ENCODE peak calls at places on chromosomes 1 and 21, in eight cellular contexts. B, R, F, L, A, Z, O and W are unnamed samples.

GRCh38 chr1:45833361-45833760 is 29.9 kb downstream of the MAST2 start:
- DNase-seq in L (no peak), B (no peak), F (no peak), O (no peak), A (no peak), R (no peak), Z (no peak), W (no peak)

GRCh38 chr1:67889940-67890567 is 56.8 kb upstream of the GNG12 start:
- DNase-seq in L (no peak), B (no peak), R (no peak), A (peak; percentile 50), O (peak; percentile 41), Z (no peak), F (peak; percentile 85), W (peak; percentile 92)

GRCh38 chr1:22587247-22587646 is 24.0 kb downstream of the EPHA8 start:
- DNase-seq in R (no peak), A (no peak), O (no peak), Z (no peak), F (no peak), B (no peak), L (no peak), W (no peak)

GRCh38 chr1:234430691-234431090 is 48.3 kb downstream of the TARBP1 start:
- DNase-seq in L (no peak), A (no peak), R (no peak), F (no peak), Z (no peak), B (no peak), O (no peak), W (no peak)

GRCh38 chr1:236469466-236469865 is 54.3 kb upstream of the LGALS8 start:
- DNase-seq in L (no peak), Z (no peak), B (no peak), R (no peak), O (no peak), F (no peak), A (no peak), W (no peak)

GRCh38 chr1:92951141-92951582 is 10.1 kb downstream of the DIPK1A start:
- DNase-seq in O (peak; percentile 17), Z (no peak), R (no peak), B (peak; percentile 94), A (peak; percentile 26), L (no peak), F (peak; percentile 57), W (peak; percentile 93)

GRCh38 chr1:1021010-1021845 is 1.3 kb downstream of the AGRN start:
- DNase-seq in F (peak; percentile 91), R (peak; percentile 41), A (no peak), O (peak; percentile 86), Z (peak; percentile 50), B (no peak), L (peak; percentile 75), W (peak; percentile 78)

GRCh38 chr21:37937668-37938067 is 21.4 kb upstream of the KCNJ6 start:
- DNase-seq in O (no peak), F (no peak), L (no peak), A (no peak), Z (no peak), B (no peak), R (no peak), W (no peak)

GRCh38 chr1:12454406-12455391 is 163.3 kb downstream of the DHRS3 start:
- DNase-seq in R (no peak), B (no peak), A (no peak), L (no peak), F (peak; percentile 57), O (no peak), Z (no peak), W (peak; percentile 59)

GRCh38 chr1:108889706-108890105 is 12.9 kb downstream of the GPSM2 start:
- DNase-seq in B (no peak), F (no peak), L (no peak), Z (no peak), O (no peak), A (no peak), R (no peak), W (no peak)

GRCh38 chr1:192066202-192066601 is 92.1 kb upstream of the RGS18 start:
- DNase-seq in L (no peak), O (no peak), F (no peak), Z (no peak), B (no peak), A (peak; percentile 0), R (no peak), W (no peak)

DNA sequence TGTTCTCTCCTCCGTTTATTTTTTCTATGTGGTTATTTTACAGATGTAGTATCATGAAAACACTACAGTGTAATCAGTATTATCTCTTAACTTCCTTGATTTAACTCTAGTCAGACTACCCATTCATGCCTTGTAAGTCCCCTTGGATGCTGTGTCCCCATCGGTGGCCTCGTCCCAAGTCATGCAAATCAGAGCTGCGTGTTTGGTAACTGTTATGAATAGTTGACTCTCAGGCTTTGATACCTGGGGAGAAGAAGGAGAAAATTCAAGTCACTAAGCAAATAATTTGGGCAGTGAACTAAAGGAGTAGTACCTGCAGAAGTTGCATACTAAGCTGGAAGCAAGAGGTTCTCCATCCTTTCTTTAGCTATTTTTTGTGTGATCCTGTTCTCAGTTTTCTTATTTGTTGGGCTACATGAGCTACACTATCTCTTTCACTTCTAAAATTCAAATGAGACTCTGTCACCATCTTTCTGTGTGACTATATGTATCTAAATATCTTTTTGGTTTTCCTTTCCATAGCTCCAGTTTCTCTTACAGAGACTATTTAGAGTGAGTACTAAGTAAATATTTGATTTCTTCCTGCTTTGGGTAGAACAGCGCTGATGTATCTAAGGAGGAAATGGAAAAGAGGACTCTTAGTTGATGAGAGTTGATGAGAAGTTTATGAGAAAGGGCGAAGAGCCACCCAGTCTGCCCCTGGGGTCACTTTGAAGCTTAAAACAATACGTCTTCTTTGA is 50.9 kb downstream of the VANGL2 start:
- DNase-seq in R (no peak), L (no peak), B (no peak), F (no peak), O (no peak), A (no peak), Z (no peak), W (no peak)
- H2AFZ ChIP-seq in R (no peak overlapping the region), L (no peak overlapping the region), B (peak overlapping the region; percentile 85), F (no peak overlapping the region), O (no peak overlapping the region), A (no peak overlapping the region), Z (peak overlapping the region; percentile 72), W (no peak overlapping the region)

DNA sequence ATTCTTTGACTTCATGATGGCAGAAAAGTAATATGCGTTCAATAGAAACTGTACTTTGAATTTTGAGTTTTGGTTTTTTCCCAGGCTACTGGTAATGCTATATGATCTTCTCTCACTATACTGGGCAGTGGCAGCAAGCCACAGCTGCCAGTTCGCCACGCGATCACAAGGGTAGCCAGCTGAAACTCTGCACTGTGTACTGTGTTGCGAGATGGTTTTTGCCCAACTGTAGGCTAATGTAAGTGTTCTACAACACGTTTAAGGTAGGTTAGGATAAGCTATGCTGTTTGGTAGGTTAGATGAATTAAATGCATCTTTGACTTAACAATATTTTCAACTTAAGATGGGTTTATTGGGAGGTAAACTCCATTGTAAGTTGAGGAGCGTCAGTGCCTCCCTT is 123.1 kb downstream of the NRDC start:
- DNase-seq in A (no peak), L (no peak), F (no peak), R (no peak), B (no peak), O (no peak), Z (no peak), W (no peak)
- TF ChIP-seq EZH2phosphoT487 in A (no peak), L (no peak), F (no peak), R (no peak), B (no peak), O (no peak), Z (no peak), W (no peak)

DNA sequence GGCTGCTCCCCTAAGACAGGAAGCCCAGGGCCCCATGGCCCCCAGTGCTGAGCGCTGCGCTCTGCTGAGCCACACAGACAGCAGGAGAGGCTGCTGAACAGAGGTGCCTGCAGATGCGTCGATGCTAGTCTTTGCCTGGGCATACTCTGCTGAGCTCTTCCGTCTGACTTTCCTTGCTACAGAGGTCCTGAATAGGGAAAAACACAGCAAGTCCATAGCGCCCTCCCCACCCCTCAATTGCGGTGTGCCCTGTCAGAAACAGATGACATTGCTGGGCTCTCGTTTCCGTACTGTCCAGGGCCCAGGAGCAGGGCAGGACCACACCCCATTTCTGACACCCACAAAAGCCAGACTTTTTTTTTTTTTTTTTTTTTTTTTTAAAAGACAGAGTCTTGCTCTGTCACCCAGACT is 252.5 kb downstream of the SDCCAG8 start:
- DNase-seq in Z (peak; percentile 16), O (no peak), L (no peak), A (no peak), F (no peak), B (no peak), R (no peak), W (no peak)
- H2AFZ ChIP-seq in Z (no peak overlapping the region), O (no peak overlapping the region), L (no peak overlapping the region), A (no peak overlapping the region), F (no peak overlapping the region), B (no peak overlapping the region), R (no peak overlapping the region), W (no peak overlapping the region)

GRCh38 chr21:42466700-42467612 is 29.1 kb downstream of the RSPH1 start:
- DNase-seq in Z (peak; percentile 55), R (peak; percentile 60), A (peak; percentile 23), L (no peak), O (peak; percentile 48), B (peak; percentile 58), F (peak; percentile 50), W (peak; percentile 53)
- TF ChIP-seq EZH2phosphoT487 in Z (no peak), R (no peak), A (no peak), L (no peak), O (no peak), B (no peak), F (no peak), W (no peak)

GRCh38 chr1:19735419-19736127 is 64.1 kb downstream of the TMCO4 start:
- DNase-seq in O (no peak), B (no peak), R (no peak), L (no peak), A (no peak), Z (no peak), F (peak; percentile 83), W (peak; percentile 99)
- H2AFZ ChIP-seq in O (no peak overlapping the region), B (no peak overlapping the region), R (no peak overlapping the region), L (peak overlapping the region; percentile 25), A (no peak overlapping the region), Z (no peak overlapping the region), F (no peak overlapping the region), W (no peak overlapping the region)

DNA sequence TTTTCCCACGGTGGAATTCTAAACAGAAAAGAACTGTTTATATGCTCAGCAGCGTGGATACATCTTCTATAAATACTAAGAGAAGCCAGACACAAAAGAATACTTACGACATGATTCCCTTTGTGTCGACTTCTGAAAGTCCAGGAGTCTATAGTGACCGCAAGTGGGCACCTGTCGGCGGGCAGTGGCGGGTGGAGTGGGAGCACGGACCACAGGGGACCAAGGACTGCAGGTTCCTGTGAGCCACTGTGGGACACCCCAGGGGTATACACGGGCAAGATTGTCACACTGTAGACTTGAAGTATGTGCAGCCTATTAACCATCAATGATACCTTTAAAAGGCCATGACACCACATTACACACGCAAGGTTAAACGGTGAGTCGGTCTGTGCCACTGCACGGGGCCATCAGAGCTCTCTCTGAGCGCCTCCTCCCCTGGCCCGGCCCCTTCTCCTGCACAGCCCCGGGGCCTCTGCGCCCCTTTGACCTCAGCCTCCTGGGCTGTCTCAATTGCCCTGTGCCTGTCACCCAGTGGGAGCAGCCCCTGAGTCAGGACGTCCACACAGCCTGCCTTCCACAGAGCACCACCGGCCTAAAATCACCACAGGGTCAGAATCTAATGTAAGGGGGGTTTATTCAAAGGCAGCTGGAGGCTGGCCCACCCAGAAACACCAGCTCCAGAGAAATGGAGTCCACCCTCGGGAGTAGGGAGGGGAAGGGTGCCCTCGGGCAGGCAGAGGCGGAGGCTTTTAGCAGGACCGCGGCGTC is 90.0 kb upstream of the COL6A1 start:
- DNase-seq in B (no peak), R (no peak), Z (no peak), A (no peak), L (peak; percentile 67), O (no peak), F (no peak), W (no peak)
- TF ChIP-seq EZH2phosphoT487 in B (no peak), R (no peak), Z (no peak), A (no peak), L (no peak), O (no peak), F (no peak), W (no peak)

GRCh38 chr1:98323906-98324358 is 337.6 kb upstream of the SNX7 start:
- DNase-seq in B (no peak), R (peak; percentile 33), O (peak; percentile 46), L (no peak), Z (no peak), A (peak; percentile 87), F (peak; percentile 98), W (peak; percentile 87)
- H2AFZ ChIP-seq in B (no peak overlapping the region), R (peak overlapping the region; percentile 86), O (no peak overlapping the region), L (peak overlapping the region; percentile 18), Z (no peak overlapping the region), A (peak overlapping the region; percentile 57), F (no peak overlapping the region), W (no peak overlapping the region)